ENCODE peak calls at places on chromosomes 16 and 17, in seven cellular contexts. B, J, G, H, Y, E and A are unnamed samples.

GRCh38 chr17:17170346-17170976 is 35.7 kb downstream of the PLD6 start:
- DNase-seq in B (no peak), Y (no peak), G (no peak), E (no peak), J (no peak), H (no peak), A (no peak)

GRCh38 chr16:1791943-1792812 is 1.3 kb downstream of the IGFALS start:
- DNase-seq in B (peak), G (no peak), H (peak), J (peak), E (no peak), Y (no peak), A (no peak)

GRCh38 chr16:69408451-69408850 is 16.0 kb upstream of the CYB5B start:
- DNase-seq in B (no peak), J (no peak), H (peak), G (no peak), E (no peak), Y (no peak), A (no peak)

GRCh38 chr16:89278441-89279240 is 61.1 kb downstream of the ZNF778 start:
- DNase-seq in G (no peak), B (no peak), Y (no peak), E (no peak), H (no peak), J (no peak), A (no peak)

GRCh38 chr17:49217651-49218413 is 7.3 kb downstream of the ABI3 start:
- DNase-seq in Y (peak), H (peak), B (no peak), G (no peak), J (no peak), E (no peak), A (no peak)

GRCh38 chr16:8516471-8516870 is 73.8 kb downstream of the TMEM114 start:
- DNase-seq in B (no peak), E (no peak), Y (no peak), H (no peak), J (no peak), G (no peak), A (no peak)

GRCh38 chr16:51577621-51578303 is 426.7 kb upstream of the SALL1 start:
- DNase-seq in H (no peak), E (peak), B (no peak), Y (no peak), J (no peak), G (no peak), A (no peak)

GRCh38 chr16:2799205-2799851 is 1.1 kb downstream of the PRSS41 start:
- DNase-seq in B (no peak), Y (peak), G (no peak), H (no peak), E (no peak), J (no peak), A (no peak)

GRCh38 chr16:69823831-69824563 is 61.9 kb downstream of the WWP2 start:
- DNase-seq in G (no peak), E (no peak), Y (peak), B (peak), H (peak), J (peak), A (no peak)

GRCh38 chr17:56594528-56595418 is 1.3 kb downstream of the NOG start:
- DNase-seq in E (peak), G (peak), H (no peak), Y (no peak), J (peak), B (peak), A (no peak)

GRCh38 chr16:81275795-81276194 is 37.3 kb downstream of the BCO1 start:
- DNase-seq in B (no peak), Y (no peak), H (no peak), E (no peak), J (no peak), G (no peak), A (no peak)

GRCh38 chr16:67936124-67936875 is at the start of gene PSMB10:
- DNase-seq in B (peak), J (peak), G (peak), Y (peak), E (peak), H (peak), A (no peak)

GRCh38 chr16:85303354-85303883 is 191.1 kb upstream of the CIBAR2 start:
- DNase-seq in H (peak), Y (peak), J (peak), G (peak), B (no peak), E (no peak), A (no peak)

GRCh38 chr17:45435481-45435880 is 2.8 kb upstream of the ARHGAP27 start:
- DNase-seq in E (no peak), H (no peak), J (no peak), B (no peak), G (no peak), Y (no peak), A (no peak)
- TF ChIP-seq CTCF in E (no peak), H (no peak), J (no peak), B (no peak), G (no peak), Y (no peak), A (no peak)

DNA sequence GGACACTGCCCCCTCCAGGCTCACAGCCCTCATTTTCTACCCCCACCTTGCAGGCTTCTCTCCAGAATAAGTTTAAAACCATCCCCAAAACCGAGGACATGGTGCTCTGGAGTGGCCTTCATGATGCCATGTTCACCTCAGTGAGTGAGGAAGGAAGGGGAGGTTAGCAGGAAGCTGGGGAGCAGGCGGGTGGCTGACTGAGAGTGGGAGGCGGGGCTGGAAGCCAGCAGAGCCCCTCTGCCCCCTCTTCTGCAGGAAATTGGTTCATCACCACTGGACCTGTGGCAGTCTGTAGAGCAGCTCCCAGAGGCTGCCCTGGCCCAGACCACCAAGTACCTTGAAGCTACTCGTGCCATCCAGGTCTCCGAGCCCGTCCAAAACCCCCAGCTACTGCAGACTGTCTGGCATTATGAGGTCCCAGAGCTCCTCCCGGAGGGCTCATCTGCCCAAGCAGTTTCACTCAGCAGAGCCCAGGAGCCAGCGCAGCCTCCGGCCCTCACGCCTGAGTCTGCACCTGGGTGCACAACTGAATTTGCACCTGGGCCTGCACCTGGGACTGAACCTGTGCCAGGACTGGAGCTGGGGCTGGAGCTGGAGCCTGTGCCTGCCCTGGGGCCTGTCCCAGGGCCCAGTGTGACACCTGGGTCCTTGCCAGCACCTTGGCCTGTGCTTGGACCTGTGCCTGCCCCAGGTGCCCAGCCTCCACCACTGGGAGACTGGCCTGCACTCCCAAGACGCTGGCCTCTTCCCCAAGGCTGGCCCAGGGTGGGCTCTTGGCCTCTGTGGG is 19.0 kb downstream of the C16orf96 start:
- DNase-seq in J (peak), G (no peak), E (no peak), Y (no peak), H (no peak), B (no peak), A (no peak)
- TF ChIP-seq CTCF in J (no peak), G (no peak), E (no peak), Y (no peak), H (no peak), B (no peak), A (no peak)

GRCh38 chr17:19410101-19410500 is 931 bp upstream of the RNF112 start:
- DNase-seq in G (no peak), Y (no peak), E (no peak), H (no peak), B (no peak), J (no peak), A (no peak)

GRCh38 chr17:19411641-19412040 is 609 bp downstream of the RNF112 start:
- DNase-seq in B (no peak), E (no peak), J (no peak), Y (no peak), H (no peak), G (no peak), A (no peak)

GRCh38 chr17:19412510-19412909 is 1.5 kb downstream of the RNF112 start:
- DNase-seq in B (no peak), G (no peak), J (no peak), E (no peak), Y (no peak), H (no peak), A (no peak)

GRCh38 chr17:19409509-19409908 is 1.5 kb upstream of the RNF112 start:
- DNase-seq in G (no peak), B (no peak), J (no peak), Y (no peak), E (peak), H (no peak), A (peak)

GRCh38 chr17:19410875-19411291 is at the start of gene RNF112:
- DNase-seq in B (peak), G (no peak), J (no peak), E (peak), H (no peak), Y (no peak), A (no peak)
- TF ChIP-seq CTCF in B (no peak), G (no peak), J (no peak), E (no peak), H (no peak), Y (no peak), A (no peak)

DNA sequence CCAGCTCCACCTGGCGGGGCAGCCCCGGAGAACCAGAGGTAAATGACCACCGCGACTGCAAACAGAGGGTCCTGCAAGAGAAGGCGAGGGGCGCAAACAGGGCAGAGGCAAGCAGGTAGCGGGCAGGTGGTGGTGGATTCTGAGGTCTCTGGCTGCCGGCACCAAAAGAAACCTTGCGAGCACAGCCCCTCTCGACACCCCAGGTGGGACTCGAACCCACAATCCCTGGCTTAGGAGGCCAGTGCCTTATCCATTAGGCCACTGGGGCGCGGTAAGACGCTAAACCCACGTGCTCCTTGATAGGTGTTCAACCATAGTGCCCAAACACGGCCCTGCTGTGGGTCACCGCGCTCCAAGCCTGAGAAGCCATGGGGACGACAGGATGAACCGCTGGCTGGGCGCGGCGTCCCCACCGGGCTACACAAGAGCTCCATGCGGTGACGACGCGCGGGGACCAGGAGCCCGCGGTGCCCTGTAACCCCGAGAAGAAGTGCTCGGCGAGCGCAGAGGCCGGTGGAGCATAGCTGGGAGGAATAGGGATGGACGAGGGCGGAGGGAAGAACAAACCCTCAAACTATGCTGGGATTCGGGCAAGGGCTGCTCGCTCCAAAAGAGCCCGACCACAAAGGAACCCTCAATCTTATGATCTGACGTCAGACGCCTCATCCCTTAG is 12.4 kb downstream of the ATP5PD start:
- DNase-seq in G (peak), E (peak), B (peak), J (peak), H (peak), Y (peak), A (no peak)
- TF ChIP-seq CTCF in G (no peak), E (peak), B (peak), J (no peak), H (no peak), Y (no peak), A (peak)

GRCh38 chr16:21277927-21278706 is at the start of gene CRYM:
- DNase-seq in J (peak), G (peak), E (peak), H (peak), Y (peak), B (peak), A (no peak)
- TF ChIP-seq CTCF in J (peak), G (peak), E (peak), H (peak), Y (peak), B (peak), A (peak)